ENCODE peak calls at places on chromosomes 6 and 20, in seven cellular contexts. A, C, P, O, V, X and Y are unnamed samples.

GRCh38 chr6:16227605-16228004 is 10.8 kb upstream of the GMPR start:
- DNase-seq in V (no peak), O (no peak), X (no peak), P (no peak), A (no peak), C (no peak), Y (no peak)

GRCh38 chr6:17169701-17170100 is 67.9 kb downstream of the STMND1 start:
- DNase-seq in X (no peak), P (no peak), O (no peak), A (no peak), V (no peak), C (no peak), Y (no peak)

GRCh38 chr6:124747336-124747735 is 214.9 kb upstream of the RNF217 start:
- DNase-seq in O (no peak), V (no peak), C (no peak), X (peak), A (no peak), P (no peak), Y (no peak)

GRCh38 chr6:100622907-100623692 is 158.4 kb upstream of the SIM1 start:
- DNase-seq in A (peak), C (no peak), P (peak), O (no peak), X (peak), V (no peak), Y (no peak)

GRCh38 chr20:37914672-37915433 is 11.9 kb downstream of the VSTM2L start:
- DNase-seq in P (no peak), C (peak), X (peak), O (no peak), A (no peak), V (no peak), Y (peak)

GRCh38 chr20:53304146-53304545 is 289.5 kb downstream of the ZNF217 start:
- DNase-seq in C (no peak), O (no peak), V (no peak), A (no peak), P (no peak), X (no peak), Y (no peak)

GRCh38 chr20:3563548-3564177 is 92.8 kb downstream of the ATRN start:
- DNase-seq in V (peak), P (peak), A (peak), X (peak), C (peak), O (no peak), Y (no peak)

GRCh38 chr6:159311618-159312017 is 142.4 kb downstream of the FNDC1 start:
- DNase-seq in X (no peak), A (no peak), V (no peak), C (no peak), P (peak), O (no peak), Y (no peak)

GRCh38 chr20:24376523-24377085 is 92.8 kb upstream of the SYNDIG1 start:
- DNase-seq in X (peak), C (no peak), A (no peak), O (no peak), V (no peak), P (peak), Y (no peak)

GRCh38 chr6:138515657-138516056 is 16.4 kb upstream of the NHSL1 start:
- DNase-seq in O (no peak), C (no peak), A (no peak), P (no peak), V (no peak), X (no peak), Y (no peak)

GRCh38 chr6:10999994-11000393 is 44.1 kb downstream of the ELOVL2 start:
- DNase-seq in A (peak), C (no peak), O (no peak), X (peak), V (no peak), P (no peak), Y (no peak)

GRCh38 chr6:63316113-63316512 is 3.7 kb downstream of the LGSN start:
- DNase-seq in V (no peak), C (no peak), P (no peak), O (no peak), A (no peak), X (no peak), Y (no peak)

GRCh38 chr6:55069132-55069781 is 105.1 kb upstream of the HCRTR2 start:
- DNase-seq in C (peak), P (peak), X (peak), V (peak), A (peak), O (no peak), Y (no peak)

GRCh38 chr6:149939909-149940672 is 1.7 kb upstream of the ULBP2 start:
- DNase-seq in X (no peak), A (no peak), O (no peak), V (no peak), P (no peak), C (no peak), Y (no peak)

GRCh38 chr6:117174835-117175360 is 90.5 kb upstream of the VGLL2 start:
- DNase-seq in A (no peak), X (no peak), V (no peak), C (no peak), O (no peak), P (peak), Y (no peak)

GRCh38 chr20:48193626-48194025 is 408.3 kb upstream of the SULF2 start:
- DNase-seq in C (no peak), A (no peak), V (no peak), X (no peak), O (no peak), P (no peak), Y (no peak)

GRCh38 chr6:83854766-83855165 is 1.6 kb downstream of the RIPPLY2 start:
- DNase-seq in V (no peak), X (no peak), P (peak), C (no peak), A (no peak), O (no peak), Y (no peak)

GRCh38 chr6:83849610-83850009 is 3.5 kb upstream of the RIPPLY2 start:
- DNase-seq in C (no peak), X (no peak), P (no peak), O (no peak), V (no peak), A (no peak), Y (no peak)

GRCh38 chr6:83852528-83853177 is 507 bp upstream of the RIPPLY2 start:
- DNase-seq in C (no peak), X (no peak), V (no peak), A (no peak), P (no peak), O (no peak), Y (no peak)

GRCh38 chr6:83853968-83854501 is 875 bp downstream of the RIPPLY2 start:
- DNase-seq in P (no peak), V (no peak), X (no peak), C (peak), O (no peak), A (no peak), Y (peak)

DNA sequence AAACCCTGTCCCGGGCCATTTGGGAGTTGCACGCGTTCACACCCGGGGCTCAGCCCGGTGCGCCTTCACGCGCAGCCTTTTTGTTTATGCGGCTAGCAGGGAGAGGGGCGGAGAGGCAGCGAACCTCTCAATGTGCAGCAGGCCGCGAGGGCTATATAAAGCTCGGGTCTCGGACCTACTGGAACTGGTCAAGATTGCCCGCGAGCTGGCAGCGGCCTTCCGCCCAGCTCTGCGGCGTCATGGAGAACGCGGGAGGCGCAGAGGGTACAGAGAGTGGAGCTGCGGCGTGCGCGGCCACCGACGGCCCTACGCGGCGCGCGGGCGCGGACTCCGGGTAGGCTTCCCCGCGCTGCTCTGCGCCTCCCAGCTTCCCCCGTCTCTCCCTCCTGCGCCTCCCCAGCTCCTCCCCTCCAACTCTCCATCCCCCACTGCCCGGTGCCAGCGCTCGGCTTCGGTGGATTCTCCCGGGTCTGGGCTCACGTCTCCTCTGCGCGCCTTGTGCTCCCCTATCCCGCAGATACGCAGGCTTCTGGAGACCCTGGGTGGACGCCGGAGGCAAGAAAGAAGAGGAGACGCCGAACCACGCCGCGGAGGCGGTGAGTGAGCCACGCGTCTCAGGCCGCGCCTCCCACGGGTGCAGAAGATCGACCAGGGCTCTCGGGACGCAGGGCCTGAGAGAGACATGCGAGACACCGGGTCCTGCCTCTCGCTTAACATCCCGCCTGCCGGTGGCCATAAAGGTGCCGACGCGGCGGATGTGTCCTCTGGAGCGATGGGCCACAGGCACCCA is at the start of gene RIPPLY2:
- DNase-seq in P (no peak), V (no peak), C (peak), X (peak), A (no peak), O (no peak), Y (peak)
- TF ChIP-seq CTCF in P (no peak), V (no peak), C (no peak), X (no peak), A (no peak), O (no peak), Y (no peak)

DNA sequence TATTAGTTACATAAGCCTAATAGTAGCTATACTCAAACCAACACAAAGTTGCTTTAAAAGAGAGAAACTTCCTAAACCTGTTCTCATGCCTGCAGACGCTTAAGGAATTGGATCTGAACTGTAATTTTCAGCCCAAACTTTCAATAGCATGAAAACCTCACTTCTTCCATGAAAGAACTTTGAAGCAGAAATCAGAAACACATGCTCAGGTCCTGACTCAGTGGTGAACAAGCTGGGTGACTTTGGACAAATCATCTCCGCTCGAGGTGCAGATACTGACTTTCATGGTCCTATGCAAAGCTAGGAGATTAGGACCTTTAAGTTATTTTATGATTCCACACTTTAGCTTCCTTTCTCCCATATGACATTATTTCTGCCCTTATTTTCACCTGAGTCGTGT is 36.5 kb downstream of the NOX3 start:
- DNase-seq in O (no peak), P (no peak), C (no peak), X (peak), A (peak), V (no peak), Y (no peak)
- H3K4me3 ChIP-seq in O (no peak), P (no peak), C (no peak), X (no peak), A (no peak), V (no peak), Y (no peak)

GRCh38 chr20:11585752-11586352 is 331.8 kb upstream of the BTBD3 start:
- DNase-seq in O (no peak), V (peak), X (peak), A (peak), C (no peak), P (peak), Y (no peak)
- TF ChIP-seq CTCF in O (no peak), V (peak), X (peak), A (peak), C (no peak), P (peak), Y (no peak)

GRCh38 chr6:29792123-29793035 is 35.2 kb upstream of the HLA-G start:
- DNase-seq in X (peak), C (no peak), O (peak), A (no peak), P (no peak), V (no peak), Y (peak)

GRCh38 chr6:29793036-29793356 is 34.6 kb upstream of the HLA-G start:
- DNase-seq in A (no peak), P (no peak), V (no peak), C (no peak), X (no peak), O (no peak), Y (no peak)

GRCh38 chr6:29791162-29791561 is 36.5 kb upstream of the HLA-G start:
- DNase-seq in A (no peak), O (no peak), X (peak), C (no peak), P (peak), V (no peak), Y (no peak)

GRCh38 chr6:29790626-29791025 is 37.0 kb upstream of the HLA-G start:
- DNase-seq in O (no peak), P (peak), X (no peak), V (no peak), A (no peak), C (no peak), Y (no peak)

GRCh38 chr6:29791786-29792122 is 35.9 kb upstream of the HLA-G start:
- DNase-seq in X (no peak), A (no peak), C (no peak), P (no peak), O (peak), V (no peak), Y (no peak)
- H3K4me3 ChIP-seq in X (no peak), A (no peak), C (no peak), P (peak), O (peak), V (no peak), Y (no peak)

GRCh38 chr6:323730-324088 is 31.4 kb downstream of the DUSP22 start:
- DNase-seq in O (no peak), C (no peak), V (no peak), X (no peak), P (no peak), A (no peak), Y (no peak)

GRCh38 chr6:322940-323729 is 30.8 kb downstream of the DUSP22 start:
- DNase-seq in V (no peak), O (no peak), P (no peak), C (no peak), A (no peak), X (no peak), Y (no peak)

GRCh38 chr6:320351-321157 is 28.3 kb downstream of the DUSP22 start:
- DNase-seq in X (no peak), O (no peak), A (no peak), C (no peak), P (no peak), V (no peak), Y (no peak)

GRCh38 chr6:321158-321438 is 28.8 kb downstream of the DUSP22 start:
- DNase-seq in V (no peak), O (no peak), C (no peak), A (no peak), X (no peak), P (peak), Y (no peak)

DNA sequence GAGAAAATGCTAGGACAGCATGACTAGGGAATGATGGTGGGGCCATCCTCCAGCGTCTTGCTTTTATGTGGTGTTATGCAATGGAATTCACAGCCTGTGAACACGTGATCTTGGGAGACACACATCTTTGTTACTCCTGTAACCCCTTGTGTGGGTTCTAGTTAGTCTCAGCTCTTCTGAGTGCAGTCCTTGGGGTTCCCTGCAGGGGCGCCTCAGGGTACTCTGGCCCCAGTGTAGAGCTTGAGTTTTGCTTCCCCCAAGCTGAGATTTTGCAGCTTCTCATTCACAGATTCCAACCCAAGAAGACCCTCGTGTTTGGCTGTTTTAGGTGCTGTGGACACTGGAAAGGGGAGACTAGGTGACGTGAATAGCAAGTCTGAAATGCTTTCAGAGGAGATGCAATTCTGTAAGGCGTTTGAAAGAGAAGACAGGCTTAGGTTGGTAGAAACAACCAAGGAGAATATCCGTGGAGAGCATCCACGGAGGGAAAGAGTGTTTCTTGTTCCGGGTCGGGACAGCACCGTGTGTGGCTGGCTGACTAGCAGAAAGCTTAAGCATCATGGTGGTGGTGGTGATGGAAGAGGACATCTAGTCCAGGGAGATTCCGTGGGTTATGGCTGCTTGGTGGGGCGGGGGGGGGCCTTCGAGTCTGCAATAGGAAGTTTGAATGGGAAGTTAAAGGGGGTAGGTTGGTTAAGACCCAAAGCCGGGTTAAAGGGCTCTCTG is 30.1 kb downstream of the DUSP22 start:
- DNase-seq in V (no peak), A (no peak), O (no peak), P (no peak), C (no peak), X (no peak), Y (no peak)
- TF ChIP-seq CTCF in V (no peak), A (no peak), O (no peak), P (no peak), C (peak), X (no peak), Y (peak)

GRCh38 chr6:389143-389542 is 2.4 kb upstream of the IRF4 start:
- DNase-seq in P (no peak), C (no peak), A (no peak), V (no peak), X (no peak), O (no peak), Y (no peak)

GRCh38 chr6:391559-392440 is at the start of gene IRF4:
- DNase-seq in X (no peak), P (no peak), O (no peak), A (no peak), C (no peak), V (no peak), Y (peak)

GRCh38 chr6:392441-393390 is 1.2 kb downstream of the IRF4 start:
- DNase-seq in V (no peak), X (no peak), P (no peak), O (no peak), C (no peak), A (no peak), Y (peak)

GRCh38 chr6:389622-390021 is 1.9 kb upstream of the IRF4 start:
- DNase-seq in O (no peak), V (no peak), X (no peak), C (no peak), A (no peak), P (no peak), Y (no peak)

GRCh38 chr6:390914-391558 is 516 bp upstream of the IRF4 start:
- DNase-seq in O (no peak), P (no peak), X (peak), V (no peak), A (no peak), C (no peak), Y (peak)
- H3K4me3 ChIP-seq in O (peak), P (no peak), X (no peak), V (no peak), A (peak), C (no peak), Y (peak)

DNA sequence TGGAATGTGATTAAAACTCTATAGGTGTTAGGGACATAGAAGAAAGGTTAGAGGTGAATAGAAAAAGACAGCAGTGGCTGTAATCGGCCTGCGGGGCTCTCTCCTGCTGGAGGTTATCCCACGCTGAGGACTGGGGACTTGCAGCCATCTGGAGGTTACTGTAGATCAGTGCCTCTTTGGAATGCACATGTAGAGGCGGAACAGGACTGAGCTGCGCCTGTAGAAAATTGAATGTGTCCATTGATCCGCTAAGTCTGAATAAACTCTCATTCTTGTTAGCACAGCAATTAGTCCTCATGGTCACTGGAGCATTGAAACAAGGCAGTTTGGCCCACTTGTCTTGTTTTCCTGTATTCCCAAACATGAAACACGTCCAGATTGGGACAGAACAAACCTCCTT is 46.3 kb upstream of the F13A1 start:
- DNase-seq in X (no peak), A (no peak), C (no peak), P (no peak), V (no peak), O (no peak), Y (no peak)
- TF ChIP-seq CTCF in X (no peak), A (no peak), C (no peak), P (no peak), V (no peak), O (no peak), Y (no peak)

GRCh38 chr6:26501482-26501986 is 1.4 kb downstream of the BTN1A1 start:
- DNase-seq in V (no peak), O (peak), P (no peak), A (no peak), C (peak), X (peak), Y (peak)

GRCh38 chr6:26497610-26498009 is 2.5 kb upstream of the BTN1A1 start:
- DNase-seq in A (no peak), X (no peak), V (no peak), C (no peak), O (no peak), P (no peak), Y (no peak)

GRCh38 chr6:26500102-26500501 is at the start of gene BTN1A1:
- DNase-seq in A (no peak), V (no peak), C (no peak), P (no peak), O (no peak), X (no peak), Y (no peak)

GRCh38 chr6:26507658-26508057 is 7.6 kb downstream of the BTN1A1 start:
- DNase-seq in A (no peak), P (no peak), C (no peak), X (no peak), O (no peak), V (no peak), Y (no peak)

DNA sequence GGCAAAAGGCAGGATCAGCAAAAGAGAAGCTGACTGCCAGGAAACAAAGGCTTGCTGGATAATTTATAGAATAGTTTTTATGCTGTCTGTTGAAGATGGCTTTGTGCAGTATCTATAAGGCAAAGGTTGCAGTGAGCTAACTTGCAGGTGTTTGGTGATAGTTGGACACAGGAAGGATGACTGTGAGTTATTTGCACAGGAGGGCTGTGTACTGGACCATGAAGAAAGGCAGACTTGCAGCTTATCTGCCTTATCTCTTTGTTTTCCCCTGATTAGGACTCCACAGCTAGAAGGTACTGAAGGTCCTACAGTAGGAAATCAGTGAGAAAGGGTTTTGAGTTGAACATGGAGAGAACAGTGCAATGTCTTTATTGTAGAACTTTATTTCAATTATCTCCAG is 2.1 kb downstream of the BTN1A1 start:
- DNase-seq in X (no peak), V (no peak), O (no peak), C (no peak), A (no peak), P (no peak), Y (peak)
- H3K4me3 ChIP-seq in X (no peak), V (no peak), O (peak), C (peak), A (no peak), P (no peak), Y (peak)